ENCODE peak calls at places on chromosomes 7 and 10, in eight cellular contexts. K is breast epithelium, G is OCI-LY7, N is left colon, H is SHP77, C is foreskin fibroblast, E is fibroblast of pulmonary artery, A is kidney tubule cell. M is an unnamed sample.

GRCh38 chr7:30612658-30613265 is 18.1 kb downstream of the GARS1 start:
- DNase-seq in K (no peak), G (no peak), N (no peak), H (no peak), C (peak), E (peak), A (no peak), M (peak)

GRCh38 chr10:69332278-69333010 is 54.1 kb downstream of the HK1 start:
- DNase-seq in K (no peak), G (no peak), N (no peak), H (no peak), C (peak), E (no peak), A (no peak), M (no peak)

GRCh38 chr10:17375936-17376584 is 78.3 kb downstream of the ST8SIA6 start:
- DNase-seq in K (no peak), G (peak), N (no peak), H (no peak), C (peak), E (peak), A (no peak), M (no peak)

GRCh38 chr7:47087866-47088265 is 494.0 kb downstream of the TNS3 start:
- DNase-seq in K (no peak), G (no peak), N (no peak), H (no peak), C (peak), E (peak), A (peak), M (peak)

GRCh38 chr7:11228515-11228914 is 254.8 kb downstream of the PHF14 start:
- DNase-seq in K (no peak), G (no peak), N (peak), H (peak), C (peak), E (peak), A (no peak), M (no peak)

GRCh38 chr7:70383947-70384475 is 747.9 kb upstream of the GALNT17 start:
- DNase-seq in K (no peak), G (no peak), N (no peak), H (no peak), C (no peak), E (no peak), A (no peak), M (no peak)

GRCh38 chr7:16984346-16984745 is 102.6 kb upstream of the AGR3 start:
- DNase-seq in K (no peak), G (no peak), N (no peak), H (no peak), C (no peak), E (no peak), A (no peak), M (no peak)

GRCh38 chr10:76459016-76459415 is 1027.6 kb downstream of the LRMDA start:
- DNase-seq in K (no peak), G (no peak), N (no peak), H (no peak), C (no peak), E (no peak), A (no peak), M (no peak)

GRCh38 chr10:18532881-18533535 is 118.4 kb downstream of the NSUN6 start:
- DNase-seq in K (no peak), G (no peak), N (no peak), H (no peak), C (peak), E (no peak), A (no peak), M (no peak)

GRCh38 chr7:104946338-104946737 is 67.7 kb upstream of the KMT2E start:
- DNase-seq in K (no peak), G (no peak), N (no peak), H (no peak), C (no peak), E (no peak), A (peak), M (peak)

GRCh38 chr7:30752979-30753378 is 1.0 kb downstream of the INMT start:
- DNase-seq in K (no peak), G (no peak), N (peak), H (no peak), C (peak), E (peak), A (no peak), M (no peak)

GRCh38 chr10:117186832-117187615 is 10.3 kb upstream of the KCNK18 start:
- DNase-seq in K (no peak), G (peak), N (no peak), H (no peak), C (peak), E (no peak), A (peak), M (peak)

GRCh38 chr7:45649560-45650346 is 75.6 kb downstream of the ADCY1 start:
- DNase-seq in K (no peak), G (no peak), N (no peak), H (no peak), C (no peak), E (no peak), A (no peak), M (no peak)

GRCh38 chr10:43594944-43595589 is 11.2 kb upstream of the ZNF485 start:
- DNase-seq in K (no peak), G (peak), N (no peak), H (no peak), C (peak), E (peak), A (peak), M (no peak)

GRCh38 chr7:2373646-2374045 is 19.0 kb downstream of the EIF3B start:
- DNase-seq in K (no peak), G (no peak), N (no peak), H (no peak), C (no peak), E (no peak), A (no peak), M (no peak)

GRCh38 chr7:98251251-98251843 is 685 bp downstream of the TECPR1 start:
- DNase-seq in K (peak), G (peak), N (peak), H (peak), C (no peak), E (peak), A (no peak), M (no peak)

M was measured in mammary epithelial cell.